ENCODE peak calls at places on chromosome 2, in ten cellular contexts. One of them, this sample, is unnamed.
A peak's percentile ranks its signal among the peaks of the same experiment; 100 is the strongest.

GRCh38 chr2:188203756-188204155 is 87.9 kb upstream of the GULP1 start:
- DNase-seq in T-cell: no peak
- DNase-seq in stimulated activated CD8-positive, alpha-beta memory T cell treated with anti-CD3 and anti-CD28 coated beads, Interleukin-12 subunit alpha, Interleukin-12 subunit beta, amount 100 ng/mL, for 1 hour: no peak
- DNase-seq in naive B cell: no peak
- DNase-seq in breast epithelium: no peak
- DNase-seq in stimulated activated CD4-positive, alpha-beta T cell treated with anti-CD3 and anti-CD28 coated beads, Interleukin-1b, Interleukin-23, amount 100 ng/mL, for 24 hours: no peak
- DNase-seq in astrocyte: no peak
- DNase-seq in activated CD4-positive, CD25-positive, alpha-beta regulatory T cell treated with anti-CD3 and anti-CD28 coated beads, Interleukin-2, amount 50 U/mL, for 72 hours: no peak
- DNase-seq in lower lobe of right lung: no peak
- DNase-seq in fibroblast of mammary gland: no peak
- DNase-seq in this sample: no peak

GRCh38 chr2:222797308-222797707 is 63.5 kb upstream of the ACSL3 start:
- DNase-seq in astrocyte: peak; percentile 52
- DNase-seq in activated CD4-positive, CD25-positive, alpha-beta regulatory T cell treated with anti-CD3 and anti-CD28 coated beads, Interleukin-2, amount 50 U/mL, for 72 hours: no peak
- DNase-seq in T-cell: no peak
- DNase-seq in stimulated activated CD8-positive, alpha-beta memory T cell treated with anti-CD3 and anti-CD28 coated beads, Interleukin-12 subunit alpha, Interleukin-12 subunit beta, amount 100 ng/mL, for 1 hour: no peak
- DNase-seq in lower lobe of right lung: no peak
- DNase-seq in stimulated activated CD4-positive, alpha-beta T cell treated with anti-CD3 and anti-CD28 coated beads, Interleukin-1b, Interleukin-23, amount 100 ng/mL, for 24 hours: no peak
- DNase-seq in naive B cell: no peak
- DNase-seq in breast epithelium: no peak
- DNase-seq in fibroblast of mammary gland: peak; percentile 48
- DNase-seq in this sample: peak; percentile 58

GRCh38 chr2:144152817-144153271 is 367.1 kb downstream of the ZEB2 start:
- DNase-seq in stimulated activated CD8-positive, alpha-beta memory T cell treated with anti-CD3 and anti-CD28 coated beads, Interleukin-12 subunit alpha, Interleukin-12 subunit beta, amount 100 ng/mL, for 1 hour: no peak
- DNase-seq in fibroblast of mammary gland: peak; percentile 45
- DNase-seq in astrocyte: peak; percentile 73
- DNase-seq in stimulated activated CD4-positive, alpha-beta T cell treated with anti-CD3 and anti-CD28 coated beads, Interleukin-1b, Interleukin-23, amount 100 ng/mL, for 24 hours: no peak
- DNase-seq in breast epithelium: no peak
- DNase-seq in activated CD4-positive, CD25-positive, alpha-beta regulatory T cell treated with anti-CD3 and anti-CD28 coated beads, Interleukin-2, amount 50 U/mL, for 72 hours: no peak
- DNase-seq in naive B cell: peak; percentile 16
- DNase-seq in T-cell: no peak
- DNase-seq in lower lobe of right lung: no peak
- DNase-seq in this sample: peak; percentile 47

GRCh38 chr2:98637401-98638144 is 29.2 kb downstream of the UNC50 start:
- DNase-seq in lower lobe of right lung: no peak
- DNase-seq in stimulated activated CD4-positive, alpha-beta T cell treated with anti-CD3 and anti-CD28 coated beads, Interleukin-1b, Interleukin-23, amount 100 ng/mL, for 24 hours: peak; percentile 26
- DNase-seq in activated CD4-positive, CD25-positive, alpha-beta regulatory T cell treated with anti-CD3 and anti-CD28 coated beads, Interleukin-2, amount 50 U/mL, for 72 hours: no peak
- DNase-seq in astrocyte: no peak
- DNase-seq in stimulated activated CD8-positive, alpha-beta memory T cell treated with anti-CD3 and anti-CD28 coated beads, Interleukin-12 subunit alpha, Interleukin-12 subunit beta, amount 100 ng/mL, for 1 hour: no peak
- DNase-seq in fibroblast of mammary gland: no peak
- DNase-seq in T-cell: peak; percentile 14
- DNase-seq in breast epithelium: no peak
- DNase-seq in naive B cell: no peak
- DNase-seq in this sample: no peak

GRCh38 chr2:232369126-232369955 is 9.2 kb upstream of the ALPP start:
- DNase-seq in fibroblast of mammary gland: no peak
- DNase-seq in astrocyte: no peak
- DNase-seq in stimulated activated CD8-positive, alpha-beta memory T cell treated with anti-CD3 and anti-CD28 coated beads, Interleukin-12 subunit alpha, Interleukin-12 subunit beta, amount 100 ng/mL, for 1 hour: no peak
- DNase-seq in naive B cell: no peak
- DNase-seq in activated CD4-positive, CD25-positive, alpha-beta regulatory T cell treated with anti-CD3 and anti-CD28 coated beads, Interleukin-2, amount 50 U/mL, for 72 hours: no peak
- DNase-seq in lower lobe of right lung: peak; percentile 29
- DNase-seq in breast epithelium: no peak
- DNase-seq in T-cell: no peak
- DNase-seq in stimulated activated CD4-positive, alpha-beta T cell treated with anti-CD3 and anti-CD28 coated beads, Interleukin-1b, Interleukin-23, amount 100 ng/mL, for 24 hours: no peak
- DNase-seq in this sample: no peak

GRCh38 chr2:134352844-134353243 is 99.0 kb downstream of the MGAT5 start:
- DNase-seq in naive B cell: no peak
- DNase-seq in stimulated activated CD4-positive, alpha-beta T cell treated with anti-CD3 and anti-CD28 coated beads, Interleukin-1b, Interleukin-23, amount 100 ng/mL, for 24 hours: no peak
- DNase-seq in stimulated activated CD8-positive, alpha-beta memory T cell treated with anti-CD3 and anti-CD28 coated beads, Interleukin-12 subunit alpha, Interleukin-12 subunit beta, amount 100 ng/mL, for 1 hour: no peak
- DNase-seq in breast epithelium: no peak
- DNase-seq in astrocyte: no peak
- DNase-seq in T-cell: no peak
- DNase-seq in lower lobe of right lung: no peak
- DNase-seq in activated CD4-positive, CD25-positive, alpha-beta regulatory T cell treated with anti-CD3 and anti-CD28 coated beads, Interleukin-2, amount 50 U/mL, for 72 hours: no peak
- DNase-seq in fibroblast of mammary gland: no peak
- DNase-seq in this sample: no peak

GRCh38 chr2:118854507-118855300 is 7.3 kb upstream of the EN1 start:
- DNase-seq in naive B cell: no peak
- DNase-seq in fibroblast of mammary gland: no peak
- DNase-seq in T-cell: no peak
- DNase-seq in lower lobe of right lung: no peak
- DNase-seq in activated CD4-positive, CD25-positive, alpha-beta regulatory T cell treated with anti-CD3 and anti-CD28 coated beads, Interleukin-2, amount 50 U/mL, for 72 hours: no peak
- DNase-seq in breast epithelium: no peak
- DNase-seq in stimulated activated CD8-positive, alpha-beta memory T cell treated with anti-CD3 and anti-CD28 coated beads, Interleukin-12 subunit alpha, Interleukin-12 subunit beta, amount 100 ng/mL, for 1 hour: no peak
- DNase-seq in astrocyte: no peak
- DNase-seq in stimulated activated CD4-positive, alpha-beta T cell treated with anti-CD3 and anti-CD28 coated beads, Interleukin-1b, Interleukin-23, amount 100 ng/mL, for 24 hours: no peak
- DNase-seq in this sample: no peak

GRCh38 chr2:215316336-215316735 is 4.5 kb downstream of the ATIC start:
- DNase-seq in activated CD4-positive, CD25-positive, alpha-beta regulatory T cell treated with anti-CD3 and anti-CD28 coated beads, Interleukin-2, amount 50 U/mL, for 72 hours: no peak
- DNase-seq in lower lobe of right lung: no peak
- DNase-seq in stimulated activated CD8-positive, alpha-beta memory T cell treated with anti-CD3 and anti-CD28 coated beads, Interleukin-12 subunit alpha, Interleukin-12 subunit beta, amount 100 ng/mL, for 1 hour: no peak
- DNase-seq in naive B cell: no peak
- DNase-seq in T-cell: no peak
- DNase-seq in stimulated activated CD4-positive, alpha-beta T cell treated with anti-CD3 and anti-CD28 coated beads, Interleukin-1b, Interleukin-23, amount 100 ng/mL, for 24 hours: no peak
- DNase-seq in fibroblast of mammary gland: no peak
- DNase-seq in astrocyte: no peak
- DNase-seq in breast epithelium: no peak
- DNase-seq in this sample: no peak

GRCh38 chr2:134275058-134275862 is 21.4 kb downstream of the MGAT5 start:
- DNase-seq in stimulated activated CD4-positive, alpha-beta T cell treated with anti-CD3 and anti-CD28 coated beads, Interleukin-1b, Interleukin-23, amount 100 ng/mL, for 24 hours: no peak
- DNase-seq in naive B cell: peak; percentile 86
- DNase-seq in stimulated activated CD8-positive, alpha-beta memory T cell treated with anti-CD3 and anti-CD28 coated beads, Interleukin-12 subunit alpha, Interleukin-12 subunit beta, amount 100 ng/mL, for 1 hour: no peak
- DNase-seq in fibroblast of mammary gland: no peak
- DNase-seq in lower lobe of right lung: no peak
- DNase-seq in astrocyte: no peak
- DNase-seq in breast epithelium: no peak
- DNase-seq in activated CD4-positive, CD25-positive, alpha-beta regulatory T cell treated with anti-CD3 and anti-CD28 coated beads, Interleukin-2, amount 50 U/mL, for 72 hours: no peak
- DNase-seq in T-cell: no peak
- DNase-seq in this sample: no peak

GRCh38 chr2:217074576-217075224 is 214.8 kb upstream of the TNP1 start:
- DNase-seq in astrocyte: peak; percentile 48
- DNase-seq in naive B cell: no peak
- DNase-seq in lower lobe of right lung: no peak
- DNase-seq in fibroblast of mammary gland: peak; percentile 63
- DNase-seq in T-cell: no peak
- DNase-seq in activated CD4-positive, CD25-positive, alpha-beta regulatory T cell treated with anti-CD3 and anti-CD28 coated beads, Interleukin-2, amount 50 U/mL, for 72 hours: no peak
- DNase-seq in stimulated activated CD8-positive, alpha-beta memory T cell treated with anti-CD3 and anti-CD28 coated beads, Interleukin-12 subunit alpha, Interleukin-12 subunit beta, amount 100 ng/mL, for 1 hour: no peak
- DNase-seq in stimulated activated CD4-positive, alpha-beta T cell treated with anti-CD3 and anti-CD28 coated beads, Interleukin-1b, Interleukin-23, amount 100 ng/mL, for 24 hours: no peak
- DNase-seq in breast epithelium: no peak
- DNase-seq in this sample: no peak

GRCh38 chr2:85445316-85446295 is 27.1 kb downstream of the SH2D6 start:
- DNase-seq in lower lobe of right lung: no peak
- DNase-seq in activated CD4-positive, CD25-positive, alpha-beta regulatory T cell treated with anti-CD3 and anti-CD28 coated beads, Interleukin-2, amount 50 U/mL, for 72 hours: no peak
- DNase-seq in fibroblast of mammary gland: peak; percentile 78
- DNase-seq in T-cell: no peak
- DNase-seq in breast epithelium: no peak
- DNase-seq in astrocyte: peak; percentile 44
- DNase-seq in stimulated activated CD4-positive, alpha-beta T cell treated with anti-CD3 and anti-CD28 coated beads, Interleukin-1b, Interleukin-23, amount 100 ng/mL, for 24 hours: no peak
- DNase-seq in naive B cell: no peak
- DNase-seq in stimulated activated CD8-positive, alpha-beta memory T cell treated with anti-CD3 and anti-CD28 coated beads, Interleukin-12 subunit alpha, Interleukin-12 subunit beta, amount 100 ng/mL, for 1 hour: no peak
- DNase-seq in this sample: peak; percentile 75

GRCh38 chr2:168371273-168371992 is 84.6 kb upstream of the CERS6 start:
- DNase-seq in naive B cell: no peak
- DNase-seq in stimulated activated CD8-positive, alpha-beta memory T cell treated with anti-CD3 and anti-CD28 coated beads, Interleukin-12 subunit alpha, Interleukin-12 subunit beta, amount 100 ng/mL, for 1 hour: no peak
- DNase-seq in lower lobe of right lung: no peak
- DNase-seq in astrocyte: no peak
- DNase-seq in T-cell: no peak
- DNase-seq in fibroblast of mammary gland: no peak
- DNase-seq in stimulated activated CD4-positive, alpha-beta T cell treated with anti-CD3 and anti-CD28 coated beads, Interleukin-1b, Interleukin-23, amount 100 ng/mL, for 24 hours: no peak
- DNase-seq in activated CD4-positive, CD25-positive, alpha-beta regulatory T cell treated with anti-CD3 and anti-CD28 coated beads, Interleukin-2, amount 50 U/mL, for 72 hours: no peak
- DNase-seq in breast epithelium: no peak
- DNase-seq in this sample: no peak

GRCh38 chr2:127084611-127085031 is 22.3 kb downstream of the BIN1 start:
- DNase-seq in naive B cell: peak; percentile 38
- DNase-seq in lower lobe of right lung: no peak
- DNase-seq in stimulated activated CD8-positive, alpha-beta memory T cell treated with anti-CD3 and anti-CD28 coated beads, Interleukin-12 subunit alpha, Interleukin-12 subunit beta, amount 100 ng/mL, for 1 hour: no peak
- DNase-seq in astrocyte: peak; percentile 88
- DNase-seq in T-cell: peak; percentile 33
- DNase-seq in activated CD4-positive, CD25-positive, alpha-beta regulatory T cell treated with anti-CD3 and anti-CD28 coated beads, Interleukin-2, amount 50 U/mL, for 72 hours: no peak
- DNase-seq in stimulated activated CD4-positive, alpha-beta T cell treated with anti-CD3 and anti-CD28 coated beads, Interleukin-1b, Interleukin-23, amount 100 ng/mL, for 24 hours: no peak
- DNase-seq in fibroblast of mammary gland: peak; percentile 55
- DNase-seq in breast epithelium: no peak
- DNase-seq in this sample: peak; percentile 65

GRCh38 chr2:74925361-74925786 is 33.1 kb upstream of the POLE4 start:
- DNase-seq in lower lobe of right lung: no peak
- DNase-seq in stimulated activated CD4-positive, alpha-beta T cell treated with anti-CD3 and anti-CD28 coated beads, Interleukin-1b, Interleukin-23, amount 100 ng/mL, for 24 hours: no peak
- DNase-seq in astrocyte: no peak
- DNase-seq in naive B cell: no peak
- DNase-seq in fibroblast of mammary gland: no peak
- DNase-seq in T-cell: no peak
- DNase-seq in activated CD4-positive, CD25-positive, alpha-beta regulatory T cell treated with anti-CD3 and anti-CD28 coated beads, Interleukin-2, amount 50 U/mL, for 72 hours: no peak
- DNase-seq in stimulated activated CD8-positive, alpha-beta memory T cell treated with anti-CD3 and anti-CD28 coated beads, Interleukin-12 subunit alpha, Interleukin-12 subunit beta, amount 100 ng/mL, for 1 hour: no peak
- DNase-seq in breast epithelium: no peak
- DNase-seq in this sample: no peak

GRCh38 chr2:176637497-176638166 is 368.4 kb downstream of the MTX2 start:
- DNase-seq in T-cell: no peak
- DNase-seq in naive B cell: no peak
- DNase-seq in fibroblast of mammary gland: peak; percentile 78
- DNase-seq in activated CD4-positive, CD25-positive, alpha-beta regulatory T cell treated with anti-CD3 and anti-CD28 coated beads, Interleukin-2, amount 50 U/mL, for 72 hours: peak; percentile 28
- DNase-seq in stimulated activated CD8-positive, alpha-beta memory T cell treated with anti-CD3 and anti-CD28 coated beads, Interleukin-12 subunit alpha, Interleukin-12 subunit beta, amount 100 ng/mL, for 1 hour: no peak
- DNase-seq in lower lobe of right lung: peak; percentile 46
- DNase-seq in astrocyte: peak; percentile 65
- DNase-seq in breast epithelium: no peak
- DNase-seq in stimulated activated CD4-positive, alpha-beta T cell treated with anti-CD3 and anti-CD28 coated beads, Interleukin-1b, Interleukin-23, amount 100 ng/mL, for 24 hours: no peak
- DNase-seq in this sample: peak; percentile 23

GRCh38 chr2:105866439-105867170 is 121.9 kb downstream of the NCK2 start:
- DNase-seq in breast epithelium: no peak
- DNase-seq in activated CD4-positive, CD25-positive, alpha-beta regulatory T cell treated with anti-CD3 and anti-CD28 coated beads, Interleukin-2, amount 50 U/mL, for 72 hours: no peak
- DNase-seq in naive B cell: no peak
- DNase-seq in fibroblast of mammary gland: peak; percentile 40
- DNase-seq in astrocyte: peak; percentile 80
- DNase-seq in T-cell: no peak
- DNase-seq in stimulated activated CD8-positive, alpha-beta memory T cell treated with anti-CD3 and anti-CD28 coated beads, Interleukin-12 subunit alpha, Interleukin-12 subunit beta, amount 100 ng/mL, for 1 hour: no peak
- DNase-seq in lower lobe of right lung: no peak
- DNase-seq in stimulated activated CD4-positive, alpha-beta T cell treated with anti-CD3 and anti-CD28 coated beads, Interleukin-1b, Interleukin-23, amount 100 ng/mL, for 24 hours: no peak
- DNase-seq in this sample: peak; percentile 16

GRCh38 chr2:181977661-181978350 is 7.8 kb upstream of the PPP1R1C start:
- DNase-seq in stimulated activated CD8-positive, alpha-beta memory T cell treated with anti-CD3 and anti-CD28 coated beads, Interleukin-12 subunit alpha, Interleukin-12 subunit beta, amount 100 ng/mL, for 1 hour: no peak
- DNase-seq in fibroblast of mammary gland: peak; percentile 86
- DNase-seq in lower lobe of right lung: no peak
- DNase-seq in naive B cell: no peak
- DNase-seq in T-cell: no peak
- DNase-seq in activated CD4-positive, CD25-positive, alpha-beta regulatory T cell treated with anti-CD3 and anti-CD28 coated beads, Interleukin-2, amount 50 U/mL, for 72 hours: no peak
- DNase-seq in stimulated activated CD4-positive, alpha-beta T cell treated with anti-CD3 and anti-CD28 coated beads, Interleukin-1b, Interleukin-23, amount 100 ng/mL, for 24 hours: peak; percentile 28
- DNase-seq in astrocyte: no peak
- DNase-seq in breast epithelium: no peak
- DNase-seq in this sample: peak; percentile 65

GRCh38 chr2:138922973-138923563 is 142.9 kb upstream of the NXPH2 start:
- DNase-seq in naive B cell: no peak
- DNase-seq in stimulated activated CD4-positive, alpha-beta T cell treated with anti-CD3 and anti-CD28 coated beads, Interleukin-1b, Interleukin-23, amount 100 ng/mL, for 24 hours: no peak
- DNase-seq in fibroblast of mammary gland: peak; percentile 42
- DNase-seq in lower lobe of right lung: no peak
- DNase-seq in activated CD4-positive, CD25-positive, alpha-beta regulatory T cell treated with anti-CD3 and anti-CD28 coated beads, Interleukin-2, amount 50 U/mL, for 72 hours: no peak
- DNase-seq in breast epithelium: no peak
- DNase-seq in astrocyte: peak; percentile 22
- DNase-seq in stimulated activated CD8-positive, alpha-beta memory T cell treated with anti-CD3 and anti-CD28 coated beads, Interleukin-12 subunit alpha, Interleukin-12 subunit beta, amount 100 ng/mL, for 1 hour: no peak
- DNase-seq in T-cell: no peak
- DNase-seq in this sample: peak; percentile 45

GRCh38 chr2:79253375-79253774 is 93.8 kb upstream of the REG3A start:
- DNase-seq in fibroblast of mammary gland: no peak
- DNase-seq in stimulated activated CD4-positive, alpha-beta T cell treated with anti-CD3 and anti-CD28 coated beads, Interleukin-1b, Interleukin-23, amount 100 ng/mL, for 24 hours: no peak
- DNase-seq in naive B cell: no peak
- DNase-seq in T-cell: no peak
- DNase-seq in stimulated activated CD8-positive, alpha-beta memory T cell treated with anti-CD3 and anti-CD28 coated beads, Interleukin-12 subunit alpha, Interleukin-12 subunit beta, amount 100 ng/mL, for 1 hour: no peak
- DNase-seq in breast epithelium: no peak
- DNase-seq in activated CD4-positive, CD25-positive, alpha-beta regulatory T cell treated with anti-CD3 and anti-CD28 coated beads, Interleukin-2, amount 50 U/mL, for 72 hours: no peak
- DNase-seq in astrocyte: no peak
- DNase-seq in lower lobe of right lung: no peak
- DNase-seq in this sample: no peak

GRCh38 chr2:30078521-30078920 is 68.3 kb upstream of the YPEL5 start:
- DNase-seq in stimulated activated CD4-positive, alpha-beta T cell treated with anti-CD3 and anti-CD28 coated beads, Interleukin-1b, Interleukin-23, amount 100 ng/mL, for 24 hours: no peak
- DNase-seq in stimulated activated CD8-positive, alpha-beta memory T cell treated with anti-CD3 and anti-CD28 coated beads, Interleukin-12 subunit alpha, Interleukin-12 subunit beta, amount 100 ng/mL, for 1 hour: no peak
- DNase-seq in activated CD4-positive, CD25-positive, alpha-beta regulatory T cell treated with anti-CD3 and anti-CD28 coated beads, Interleukin-2, amount 50 U/mL, for 72 hours: no peak
- DNase-seq in breast epithelium: no peak
- DNase-seq in lower lobe of right lung: no peak
- DNase-seq in T-cell: no peak
- DNase-seq in naive B cell: no peak
- DNase-seq in astrocyte: no peak
- DNase-seq in fibroblast of mammary gland: peak; percentile 9
- DNase-seq in this sample: no peak

GRCh38 chr2:168355110-168355509 is 101.0 kb upstream of the CERS6 start:
- DNase-seq in breast epithelium: peak; percentile 24
- DNase-seq in activated CD4-positive, CD25-positive, alpha-beta regulatory T cell treated with anti-CD3 and anti-CD28 coated beads, Interleukin-2, amount 50 U/mL, for 72 hours: no peak
- DNase-seq in stimulated activated CD8-positive, alpha-beta memory T cell treated with anti-CD3 and anti-CD28 coated beads, Interleukin-12 subunit alpha, Interleukin-12 subunit beta, amount 100 ng/mL, for 1 hour: no peak
- DNase-seq in naive B cell: no peak
- DNase-seq in astrocyte: no peak
- DNase-seq in stimulated activated CD4-positive, alpha-beta T cell treated with anti-CD3 and anti-CD28 coated beads, Interleukin-1b, Interleukin-23, amount 100 ng/mL, for 24 hours: no peak
- DNase-seq in lower lobe of right lung: no peak
- DNase-seq in T-cell: no peak
- DNase-seq in fibroblast of mammary gland: no peak
- DNase-seq in this sample: peak; percentile 15

GRCh38 chr2:176960736-176961135 is 251.9 kb upstream of the HNRNPA3 start:
- DNase-seq in stimulated activated CD4-positive, alpha-beta T cell treated with anti-CD3 and anti-CD28 coated beads, Interleukin-1b, Interleukin-23, amount 100 ng/mL, for 24 hours: no peak
- DNase-seq in naive B cell: no peak
- DNase-seq in astrocyte: no peak
- DNase-seq in fibroblast of mammary gland: no peak
- DNase-seq in T-cell: no peak
- DNase-seq in lower lobe of right lung: no peak
- DNase-seq in activated CD4-positive, CD25-positive, alpha-beta regulatory T cell treated with anti-CD3 and anti-CD28 coated beads, Interleukin-2, amount 50 U/mL, for 72 hours: no peak
- DNase-seq in stimulated activated CD8-positive, alpha-beta memory T cell treated with anti-CD3 and anti-CD28 coated beads, Interleukin-12 subunit alpha, Interleukin-12 subunit beta, amount 100 ng/mL, for 1 hour: no peak
- DNase-seq in breast epithelium: no peak
- DNase-seq in this sample: no peak